ENCODE peak calls at places on chromosome 3, in four cellular contexts. One of them, this sample, is unnamed.
A peak's percentile ranks its signal among the peaks of the same experiment; 100 is the strongest.

GRCh38 chr3:177749836-177750235 is 552.6 kb upstream of the TBL1XR1 start:
- DNase-seq in CD8-positive, alpha-beta memory T cell: no peak
- DNase-seq in cardiac muscle cell: no peak
- DNase-seq in IMR-90: no peak
- DNase-seq in this sample: no peak

GRCh38 chr3:47003461-47004368 is 24.2 kb downstream of the NBEAL2 start:
- DNase-seq in CD8-positive, alpha-beta memory T cell: no peak
- DNase-seq in cardiac muscle cell: no peak
- DNase-seq in IMR-90: no peak
- DNase-seq in this sample: no peak

GRCh38 chr3:128800241-128801187 is 74.5 kb downstream of the RAB7A start:
- DNase-seq in CD8-positive, alpha-beta memory T cell: no peak
- DNase-seq in cardiac muscle cell: no peak
- DNase-seq in IMR-90: no peak
- DNase-seq in this sample: no peak

GRCh38 chr3:170606675-170607074 is 20.8 kb upstream of the SLC7A14 start:
- DNase-seq in CD8-positive, alpha-beta memory T cell: no peak
- DNase-seq in cardiac muscle cell: no peak
- DNase-seq in IMR-90: peak; percentile 21
- DNase-seq in this sample: no peak

GRCh38 chr3:177827517-177828249 is 630.4 kb upstream of the TBL1XR1 start:
- DNase-seq in CD8-positive, alpha-beta memory T cell: no peak
- DNase-seq in cardiac muscle cell: no peak
- DNase-seq in IMR-90: peak; percentile 91
- DNase-seq in this sample: peak; percentile 73

GRCh38 chr3:183508818-183509217 is 46.7 kb downstream of the KLHL6 start:
- DNase-seq in CD8-positive, alpha-beta memory T cell: no peak
- DNase-seq in cardiac muscle cell: no peak
- DNase-seq in IMR-90: no peak
- DNase-seq in this sample: no peak

GRCh38 chr3:116148881-116149530 is 296.3 kb downstream of the LSAMP start:
- DNase-seq in CD8-positive, alpha-beta memory T cell: no peak
- DNase-seq in cardiac muscle cell: no peak
- DNase-seq in IMR-90: peak; percentile 63
- DNase-seq in this sample: no peak

GRCh38 chr3:129365779-129366178 is 62.7 kb downstream of the EFCAB12 start:
- DNase-seq in CD8-positive, alpha-beta memory T cell: no peak
- DNase-seq in cardiac muscle cell: no peak
- DNase-seq in IMR-90: no peak
- DNase-seq in this sample: no peak

GRCh38 chr3:61222428-61222827 is 28.8 kb downstream of the FHIT start:
- DNase-seq in CD8-positive, alpha-beta memory T cell: no peak
- DNase-seq in cardiac muscle cell: no peak
- DNase-seq in IMR-90: no peak
- DNase-seq in this sample: no peak

GRCh38 chr3:47578119-47578630 is 490 bp downstream of the CSPG5 start:
- DNase-seq in CD8-positive, alpha-beta memory T cell: peak; percentile 27
- DNase-seq in cardiac muscle cell: peak; percentile 65
- DNase-seq in IMR-90: no peak
- DNase-seq in this sample: no peak

GRCh38 chr3:148512648-148513047 is 185.1 kb upstream of the AGTR1 start:
- DNase-seq in CD8-positive, alpha-beta memory T cell: no peak
- DNase-seq in cardiac muscle cell: no peak
- DNase-seq in IMR-90: peak; percentile 16
- DNase-seq in this sample: no peak

GRCh38 chr3:125643127-125643526 is 47.8 kb upstream of the OSBPL11 start:
- DNase-seq in CD8-positive, alpha-beta memory T cell: no peak
- DNase-seq in cardiac muscle cell: no peak
- DNase-seq in IMR-90: no peak
- DNase-seq in this sample: no peak

GRCh38 chr3:15498461-15499214 is 22.9 kb downstream of the COLQ start:
- DNase-seq in CD8-positive, alpha-beta memory T cell: no peak
- DNase-seq in cardiac muscle cell: no peak
- DNase-seq in IMR-90: no peak
- DNase-seq in this sample: no peak

GRCh38 chr3:101925564-101925963 is 76.2 kb downstream of the NFKBIZ start:
- DNase-seq in CD8-positive, alpha-beta memory T cell: no peak
- DNase-seq in cardiac muscle cell: no peak
- DNase-seq in IMR-90: no peak
- DNase-seq in this sample: no peak

GRCh38 chr3:145383416-145383815 is 777.6 kb downstream of the PLOD2 start:
- DNase-seq in CD8-positive, alpha-beta memory T cell: no peak
- DNase-seq in cardiac muscle cell: peak; percentile 23
- DNase-seq in IMR-90: no peak
- DNase-seq in this sample: no peak

GRCh38 chr3:185270262-185270955 is 16.6 kb upstream of the EHHADH start:
- DNase-seq in CD8-positive, alpha-beta memory T cell: no peak
- DNase-seq in cardiac muscle cell: peak; percentile 43
- DNase-seq in IMR-90: peak; percentile 31
- DNase-seq in this sample: peak; percentile 41

GRCh38 chr3:2921903-2922302 is 188.3 kb downstream of the IL5RA start:
- DNase-seq in CD8-positive, alpha-beta memory T cell: no peak
- DNase-seq in cardiac muscle cell: peak; percentile 38
- DNase-seq in IMR-90: no peak
- DNase-seq in this sample: no peak

GRCh38 chr3:44992555-44993470 is 16.8 kb downstream of the EXOSC7 start:
- DNase-seq in CD8-positive, alpha-beta memory T cell: no peak
- DNase-seq in cardiac muscle cell: peak; percentile 43
- DNase-seq in IMR-90: no peak
- DNase-seq in this sample: no peak

GRCh38 chr3:145820175-145820574 is 340.8 kb downstream of the PLOD2 start:
- DNase-seq in CD8-positive, alpha-beta memory T cell: no peak
- DNase-seq in cardiac muscle cell: no peak
- DNase-seq in IMR-90: no peak
- DNase-seq in this sample: no peak

GRCh38 chr3:159969-160368 is 36.6 kb upstream of the CHL1 start:
- DNase-seq in CD8-positive, alpha-beta memory T cell: no peak
- DNase-seq in cardiac muscle cell: no peak
- DNase-seq in IMR-90: no peak
- DNase-seq in this sample: no peak

GRCh38 chr3:10928396-10928960 is 64.1 kb upstream of the SLC6A1 start:
- DNase-seq in CD8-positive, alpha-beta memory T cell: no peak
- DNase-seq in cardiac muscle cell: no peak
- DNase-seq in IMR-90: no peak
- DNase-seq in this sample: no peak

GRCh38 chr3:33100229-33100628 is 3.3 kb upstream of the GLB1 start:
- DNase-seq in CD8-positive, alpha-beta memory T cell: no peak
- DNase-seq in cardiac muscle cell: no peak
- DNase-seq in IMR-90: no peak
- DNase-seq in this sample: no peak

GRCh38 chr3:141454906-141455602 is 31.8 kb upstream of the RASA2 start:
- DNase-seq in CD8-positive, alpha-beta memory T cell: peak; percentile 55
- DNase-seq in cardiac muscle cell: peak; percentile 76
- DNase-seq in IMR-90: peak; percentile 88
- DNase-seq in this sample: peak; percentile 80

GRCh38 chr3:20852712-20853111 is 666.7 kb upstream of the SGO1 start:
- DNase-seq in CD8-positive, alpha-beta memory T cell: no peak
- DNase-seq in cardiac muscle cell: no peak
- DNase-seq in IMR-90: no peak
- DNase-seq in this sample: no peak

GRCh38 chr3:146969356-146969755 is 364.2 kb upstream of the PLSCR5 start:
- DNase-seq in CD8-positive, alpha-beta memory T cell: no peak
- DNase-seq in cardiac muscle cell: no peak
- DNase-seq in IMR-90: peak; percentile 13
- DNase-seq in this sample: no peak

GRCh38 chr3:12891985-12892839 is 50.8 kb upstream of the RPL32 start:
- DNase-seq in CD8-positive, alpha-beta memory T cell: peak; percentile 53
- DNase-seq in cardiac muscle cell: peak; percentile 74
- DNase-seq in IMR-90: peak; percentile 66
- DNase-seq in this sample: peak; percentile 44

GRCh38 chr3:136464502-136464901 is 214.4 kb downstream of the PCCB start:
- DNase-seq in CD8-positive, alpha-beta memory T cell: no peak
- DNase-seq in cardiac muscle cell: no peak
- DNase-seq in IMR-90: peak; percentile 95
- DNase-seq in this sample: peak; percentile 59

GRCh38 chr3:141539441-141540187 is 52.8 kb downstream of the RASA2 start:
- DNase-seq in CD8-positive, alpha-beta memory T cell: no peak
- DNase-seq in cardiac muscle cell: no peak
- DNase-seq in IMR-90: peak; percentile 31
- DNase-seq in this sample: no peak

GRCh38 chr3:25033407-25034029 is 394.5 kb upstream of the RARB start:
- DNase-seq in CD8-positive, alpha-beta memory T cell: no peak
- DNase-seq in cardiac muscle cell: peak; percentile 69
- DNase-seq in IMR-90: peak; percentile 6
- DNase-seq in this sample: no peak

GRCh38 chr3:196563721-196564225 is 4.6 kb downstream of the WDR53 start:
- DNase-seq in CD8-positive, alpha-beta memory T cell: no peak
- DNase-seq in cardiac muscle cell: no peak
- DNase-seq in IMR-90: peak; percentile 34
- DNase-seq in this sample: peak; percentile 14

GRCh38 chr3:108125550-108126071 is 34.8 kb upstream of the CD47 start:
- DNase-seq in CD8-positive, alpha-beta memory T cell: peak; percentile 80
- DNase-seq in cardiac muscle cell: no peak
- DNase-seq in IMR-90: no peak
- DNase-seq in this sample: no peak

GRCh38 chr3:176362191-176362731 is 835.0 kb downstream of the TBL1XR1 start:
- DNase-seq in CD8-positive, alpha-beta memory T cell: no peak
- DNase-seq in cardiac muscle cell: peak; percentile 67
- DNase-seq in IMR-90: no peak
- DNase-seq in this sample: no peak

GRCh38 chr3:46280105-46280797 is 38.0 kb downstream of the CCR3 start:
- DNase-seq in CD8-positive, alpha-beta memory T cell: peak; percentile 24
- DNase-seq in cardiac muscle cell: no peak
- DNase-seq in IMR-90: peak; percentile 30
- DNase-seq in this sample: peak; percentile 66

GRCh38 chr3:176994876-176995781 is 202.2 kb downstream of the TBL1XR1 start:
- DNase-seq in CD8-positive, alpha-beta memory T cell: no peak
- DNase-seq in cardiac muscle cell: no peak
- DNase-seq in IMR-90: no peak
- DNase-seq in this sample: no peak

GRCh38 chr3:38210141-38210757 is 44.9 kb downstream of the OXSR1 start:
- DNase-seq in CD8-positive, alpha-beta memory T cell: no peak
- DNase-seq in cardiac muscle cell: no peak
- DNase-seq in IMR-90: no peak
- DNase-seq in this sample: no peak

GRCh38 chr3:180332608-180333007 is 269.4 kb upstream of the TTC14 start:
- DNase-seq in CD8-positive, alpha-beta memory T cell: no peak
- DNase-seq in cardiac muscle cell: no peak
- DNase-seq in IMR-90: no peak
- DNase-seq in this sample: no peak

GRCh38 chr3:190038050-190038631 is 82.6 kb downstream of the P3H2 start:
- DNase-seq in CD8-positive, alpha-beta memory T cell: no peak
- DNase-seq in cardiac muscle cell: peak; percentile 76
- DNase-seq in IMR-90: peak; percentile 88
- DNase-seq in this sample: peak; percentile 74

GRCh38 chr3:56612146-56612545 is 55.2 kb downstream of the CCDC66 start:
- DNase-seq in CD8-positive, alpha-beta memory T cell: no peak
- DNase-seq in cardiac muscle cell: no peak
- DNase-seq in IMR-90: no peak
- DNase-seq in this sample: no peak

GRCh38 chr3:111936191-111936841 is 42.5 kb upstream of the ABHD10 start:
- DNase-seq in CD8-positive, alpha-beta memory T cell: no peak
- DNase-seq in cardiac muscle cell: no peak
- DNase-seq in IMR-90: peak; percentile 84
- DNase-seq in this sample: peak; percentile 36
- H3K27ac ChIP-seq in CD8-positive, alpha-beta memory T cell: no peak overlapping the region
- H3K27ac ChIP-seq in cardiac muscle cell: no peak overlapping the region
- H3K27ac ChIP-seq in IMR-90: peak overlapping the region; percentile 99
- H3K27ac ChIP-seq in this sample: peak overlapping the region; percentile 94

DNA sequence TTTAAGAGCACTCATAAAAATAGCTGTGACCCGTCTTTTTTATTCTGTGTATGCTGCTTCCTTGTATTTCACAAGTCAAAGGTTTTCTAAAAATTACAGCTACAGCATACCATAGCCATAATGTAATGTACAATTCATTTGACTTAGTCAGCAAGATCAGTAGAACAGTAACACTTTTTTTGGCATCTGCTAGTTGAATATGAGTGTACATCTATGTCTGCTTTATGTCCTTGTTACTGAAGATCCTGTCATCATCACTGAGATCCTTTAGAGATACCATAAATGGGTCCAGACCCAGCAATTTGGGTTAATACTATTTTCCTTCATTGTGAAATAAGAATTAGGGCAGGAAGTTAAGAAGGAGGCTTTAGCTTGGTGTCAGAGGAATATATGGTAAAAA is 42.2 kb downstream of the CMSS1 start:
- DNase-seq in CD8-positive, alpha-beta memory T cell: no peak
- DNase-seq in cardiac muscle cell: no peak
- DNase-seq in IMR-90: peak; percentile 97
- DNase-seq in this sample: no peak
- H3K36me3 ChIP-seq in CD8-positive, alpha-beta memory T cell: no peaks in the 10 kb centered on the region
- H3K36me3 ChIP-seq in cardiac muscle cell: no peaks in the 10 kb centered on the region
- H3K36me3 ChIP-seq in IMR-90: peaks cover 33% of the 10 kb centered on the region
- H3K36me3 ChIP-seq in this sample: peaks cover 16% of the 10 kb centered on the region

DNA sequence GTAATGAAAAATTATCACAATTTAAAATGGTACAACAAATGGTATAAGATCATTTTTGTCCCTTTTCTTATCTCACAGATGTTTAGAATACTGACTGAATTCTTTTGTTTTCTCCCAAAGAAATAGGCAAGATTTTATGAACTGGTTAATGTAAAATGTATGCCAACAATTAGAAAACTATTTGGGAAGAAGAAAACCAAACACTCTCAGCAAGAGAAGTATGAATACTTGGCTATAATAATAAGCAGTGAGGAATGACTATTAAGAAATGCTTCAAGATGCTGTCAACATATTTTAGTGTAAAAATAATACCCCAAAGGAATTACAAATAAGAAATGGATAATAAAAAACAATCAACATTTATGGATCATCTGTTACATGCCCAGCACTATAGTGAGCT is 18.5 kb downstream of the SHQ1 start:
- DNase-seq in CD8-positive, alpha-beta memory T cell: no peak
- DNase-seq in cardiac muscle cell: no peak
- DNase-seq in IMR-90: peak; percentile 40
- DNase-seq in this sample: no peak
- H3K4me3 ChIP-seq in CD8-positive, alpha-beta memory T cell: no peak overlapping the region
- H3K4me3 ChIP-seq in cardiac muscle cell: no peak overlapping the region
- H3K4me3 ChIP-seq in IMR-90: no peak overlapping the region
- H3K4me3 ChIP-seq in this sample: no peak overlapping the region

GRCh38 chr3:31919528-31919927 is 61.5 kb downstream of the OSBPL10 start:
- DNase-seq in CD8-positive, alpha-beta memory T cell: no peak
- DNase-seq in cardiac muscle cell: no peak
- DNase-seq in IMR-90: no peak
- DNase-seq in this sample: no peak

GRCh38 chr3:31921833-31922232 is 59.2 kb downstream of the OSBPL10 start:
- DNase-seq in CD8-positive, alpha-beta memory T cell: no peak
- DNase-seq in cardiac muscle cell: no peak
- DNase-seq in IMR-90: no peak
- DNase-seq in this sample: no peak

GRCh38 chr3:31920310-31920709 is 60.8 kb downstream of the OSBPL10 start:
- DNase-seq in CD8-positive, alpha-beta memory T cell: no peak
- DNase-seq in cardiac muscle cell: no peak
- DNase-seq in IMR-90: no peak
- DNase-seq in this sample: no peak

GRCh38 chr3:31917303-31917903 is 63.7 kb downstream of the OSBPL10 start:
- DNase-seq in CD8-positive, alpha-beta memory T cell: no peak
- DNase-seq in cardiac muscle cell: peak; percentile 27
- DNase-seq in IMR-90: no peak
- DNase-seq in this sample: no peak

GRCh38 chr3:31918179-31919165 is 62.6 kb downstream of the OSBPL10 start:
- DNase-seq in CD8-positive, alpha-beta memory T cell: no peak
- DNase-seq in cardiac muscle cell: no peak
- DNase-seq in IMR-90: no peak
- DNase-seq in this sample: no peak
- H3K27ac ChIP-seq in CD8-positive, alpha-beta memory T cell: no peak overlapping the region
- H3K27ac ChIP-seq in cardiac muscle cell: no peak overlapping the region
- H3K27ac ChIP-seq in IMR-90: peak overlapping the region; percentile 46
- H3K27ac ChIP-seq in this sample: no peak overlapping the region

GRCh38 chr3:18494251-18494650 is 69.1 kb upstream of the SATB1 start:
- DNase-seq in CD8-positive, alpha-beta memory T cell: no peak
- DNase-seq in cardiac muscle cell: no peak
- DNase-seq in IMR-90: no peak
- DNase-seq in this sample: no peak
- H3K36me3 ChIP-seq in CD8-positive, alpha-beta memory T cell: no peaks in the 10 kb centered on the region
- H3K36me3 ChIP-seq in cardiac muscle cell: no peaks in the 10 kb centered on the region
- H3K36me3 ChIP-seq in IMR-90: no peaks in the 10 kb centered on the region
- H3K36me3 ChIP-seq in this sample: no peaks in the 10 kb centered on the region